ENCODE peak calls at places on chromosomes 7 and 10, in nine cellular contexts. A, K, H, O, X, J, V, N and M are unnamed samples.

GRCh38 chr7:32091608-32092210 is 21.5 kb upstream of the PDE1C start:
- DNase-seq in V (no peak), J (no peak), X (no peak), N (no peak), O (no peak), K (no peak), H (no peak), A (no peak), M (no peak)

GRCh38 chr7:43302773-43303172 is 190.3 kb downstream of the HECW1 start:
- DNase-seq in O (no peak), V (peak), H (peak), A (no peak), X (no peak), N (no peak), K (no peak), J (no peak), M (no peak)

GRCh38 chr7:76512941-76513816 is 2.8 kb downstream of the UPK3B start:
- DNase-seq in O (no peak), N (no peak), J (no peak), K (peak), H (peak), A (no peak), X (no peak), V (no peak), M (no peak)

GRCh38 chr10:88062798-88063472 is 199.5 kb downstream of the PTEN start:
- DNase-seq in J (no peak), V (no peak), A (no peak), K (peak), X (no peak), H (no peak), N (no peak), O (no peak), M (peak)

GRCh38 chr7:20826243-20826642 is 39.6 kb upstream of the SP8 start:
- DNase-seq in J (no peak), O (no peak), N (no peak), H (no peak), A (no peak), K (no peak), V (no peak), X (no peak), M (no peak)

GRCh38 chr7:96319444-96319843 is 2.5 kb downstream of the SLC25A13 start:
- DNase-seq in A (no peak), H (no peak), J (no peak), X (no peak), V (no peak), O (peak), N (no peak), K (no peak), M (no peak)

GRCh38 chr7:149765399-149766121 is 7.8 kb downstream of the ZNF467 start:
- DNase-seq in N (no peak), J (no peak), K (no peak), O (no peak), V (no peak), H (no peak), A (no peak), X (no peak), M (no peak)

GRCh38 chr10:6102128-6102527 is 13.3 kb downstream of the RBM17 start:
- DNase-seq in N (no peak), A (no peak), J (no peak), X (no peak), K (no peak), O (no peak), V (no peak), H (no peak), M (no peak)

GRCh38 chr10:102984086-102984485 is 66.0 kb downstream of the CNNM2 start:
- DNase-seq in O (no peak), X (no peak), V (no peak), N (no peak), K (no peak), A (no peak), H (no peak), J (no peak), M (no peak)

GRCh38 chr7:40525764-40526163 is 391.0 kb downstream of the SUGCT start:
- DNase-seq in X (no peak), H (no peak), O (no peak), J (no peak), K (no peak), N (no peak), V (no peak), A (no peak), M (no peak)

GRCh38 chr10:57657164-57657765 is 610.4 kb downstream of the IPMK start:
- DNase-seq in K (peak), V (peak), H (peak), N (no peak), O (peak), X (peak), A (no peak), J (peak), M (peak)

GRCh38 chr7:28458732-28459131 is 46.4 kb downstream of the CREB5 start:
- DNase-seq in X (peak), H (no peak), J (no peak), N (no peak), A (no peak), O (no peak), K (no peak), V (no peak), M (no peak)

GRCh38 chr10:7199152-7199760 is 211.6 kb downstream of the SFMBT2 start:
- DNase-seq in N (no peak), J (no peak), K (no peak), O (no peak), V (no peak), X (no peak), H (peak), A (no peak), M (no peak)

GRCh38 chr7:75888464-75889222 is 9.8 kb downstream of the RHBDD2 start:
- DNase-seq in N (no peak), J (no peak), A (no peak), V (no peak), X (no peak), K (no peak), O (no peak), H (no peak), M (no peak)

GRCh38 chr10:71788954-71789353 is 15.6 kb upstream of the VSIR start:
- DNase-seq in H (no peak), A (no peak), N (no peak), J (no peak), X (no peak), O (no peak), V (no peak), K (no peak), M (no peak)

GRCh38 chr7:102008535-102009262 is 191.3 kb downstream of the CUX1 start:
- DNase-seq in H (no peak), J (no peak), O (no peak), V (no peak), N (no peak), K (no peak), A (no peak), X (no peak), M (no peak)

GRCh38 chr10:116120688-116121087 is 152.3 kb downstream of the GFRA1 start:
- DNase-seq in K (no peak), N (no peak), J (no peak), O (no peak), V (peak), H (no peak), A (no peak), X (no peak), M (no peak)

GRCh38 chr10:132849546-132850031 is 63.6 kb upstream of the NKX6-2 start:
- DNase-seq in V (no peak), J (no peak), H (no peak), X (no peak), A (no peak), O (no peak), K (no peak), N (no peak), M (peak)

GRCh38 chr10:5959116-5959515 is 18.2 kb downstream of the IL15RA start:
- DNase-seq in H (no peak), X (no peak), K (no peak), V (no peak), J (no peak), O (no peak), N (no peak), A (no peak), M (no peak)

GRCh38 chr10:58152698-58153263 is 114.9 kb downstream of the IPMK start:
- DNase-seq in J (peak), K (peak), N (no peak), V (peak), X (peak), O (peak), A (no peak), H (peak), M (peak)

GRCh38 chr10:114538544-114538906 is 119.5 kb downstream of the ABLIM1 start:
- DNase-seq in K (no peak), O (no peak), A (no peak), N (peak), J (no peak), V (peak), X (no peak), H (no peak), M (peak)

GRCh38 chr7:108094933-108095710 is 35.0 kb downstream of the LAMB4 start:
- DNase-seq in J (no peak), H (peak), V (no peak), O (no peak), A (peak), K (peak), N (no peak), X (peak), M (no peak)

GRCh38 chr7:29946428-29947186 is 43.0 kb downstream of the SCRN1 start:
- DNase-seq in H (peak), X (no peak), N (no peak), J (no peak), K (peak), A (no peak), V (no peak), O (no peak), M (no peak)

GRCh38 chr10:60807499-60807898 is 29.2 kb downstream of the CDK1 start:
- DNase-seq in A (no peak), V (no peak), N (no peak), H (no peak), K (no peak), O (no peak), J (no peak), X (no peak), M (no peak)

GRCh38 chr10:9331583-9332008 is 1277.1 kb downstream of the GATA3 start:
- DNase-seq in O (peak), A (peak), N (peak), K (peak), H (peak), J (no peak), V (no peak), X (peak), M (no peak)

GRCh38 chr7:53743697-53744096 is 708.3 kb downstream of the POM121L12 start:
- DNase-seq in K (no peak), J (no peak), A (no peak), O (no peak), X (no peak), V (no peak), N (no peak), H (no peak), M (no peak)

GRCh38 chr10:29559996-29560395 is 74.8 kb downstream of the SVIL start:
- DNase-seq in K (no peak), N (no peak), V (no peak), A (no peak), J (no peak), H (no peak), X (no peak), O (no peak), M (no peak)

GRCh38 chr10:8233049-8233448 is 178.6 kb downstream of the GATA3 start:
- DNase-seq in X (no peak), N (no peak), V (no peak), O (no peak), K (no peak), H (no peak), A (no peak), J (no peak), M (no peak)

GRCh38 chr7:140455743-140456142 is 23.6 kb downstream of the MKRN1 start:
- DNase-seq in X (no peak), N (no peak), A (no peak), K (no peak), V (no peak), H (no peak), O (no peak), J (no peak), M (no peak)

GRCh38 chr10:102869290-102870198 is at the start of gene AS3MT:
- DNase-seq in J (no peak), V (peak), H (no peak), A (no peak), K (peak), X (no peak), N (no peak), O (no peak), M (no peak)

GRCh38 chr10:99426689-99427088 is 3.7 kb downstream of the GOT1 start:
- DNase-seq in O (no peak), K (no peak), X (no peak), A (no peak), N (no peak), H (no peak), V (no peak), J (no peak), M (no peak)

GRCh38 chr10:50470345-50470744 is 153.4 kb downstream of the SGMS1 start:
- DNase-seq in K (no peak), J (no peak), A (no peak), V (no peak), N (no peak), O (peak), X (no peak), H (no peak), M (no peak)

GRCh38 chr7:112990619-112991018 is 96.0 kb downstream of the GPR85 start:
- DNase-seq in K (no peak), V (no peak), A (no peak), X (no peak), O (peak), N (no peak), H (peak), J (no peak), M (no peak)

GRCh38 chr10:86077871-86078638 is 288.5 kb downstream of the GRID1 start:
- DNase-seq in V (no peak), A (no peak), K (no peak), O (no peak), H (no peak), J (no peak), N (no peak), X (no peak), M (no peak)

GRCh38 chr10:99872367-99873162 is 90.1 kb downstream of the ABCC2 start:
- DNase-seq in O (no peak), A (no peak), H (peak), N (no peak), K (no peak), V (no peak), X (no peak), J (no peak), M (no peak)

GRCh38 chr7:53326634-53327033 is 291.2 kb downstream of the POM121L12 start:
- DNase-seq in K (no peak), H (no peak), J (no peak), N (no peak), X (no peak), O (no peak), V (no peak), A (no peak), M (no peak)

GRCh38 chr7:77308792-77309191 is 107.4 kb downstream of the GSAP start:
- DNase-seq in J (no peak), A (no peak), N (no peak), O (no peak), H (no peak), K (no peak), X (no peak), V (no peak), M (no peak)

GRCh38 chr7:132618956-132619305 is 42.7 kb upstream of the PLXNA4 start:
- DNase-seq in A (peak), N (no peak), O (no peak), J (no peak), V (no peak), H (no peak), X (no peak), K (no peak), M (no peak)

GRCh38 chr10:130159395-130159794 is 23.2 kb downstream of the GLRX3 start:
- DNase-seq in H (no peak), V (no peak), X (no peak), O (no peak), N (no peak), K (no peak), J (no peak), A (no peak), M (no peak)